ENCODE peak calls at places on chromosomes 6 and 20, in eight cellular contexts. Q is NCI-H345; B is left cardiac atrium; L is lower leg skin; S is stimulated activated effector memory CD8-positive, alpha-beta T cell treated with anti-CD3 and anti-CD28 coated beads, Interleukin-12 subunit alpha, Interleukin-12 subunit beta, amount 100 ng/mL, for 72 hours; E is NCI-H446 treated with DMSO at 0.1 percent for 48 hours; C is activated CD4-positive, alpha-beta T cell treated with anti-CD3 and anti-CD28 coated beads, Interleukin-2, amount 50 U/mL, for 24 hours; V is mammary epithelial cell. F is an unnamed sample.
A peak's percentile ranks its signal among the peaks of the same experiment; 100 is the strongest.

GRCh38 chr20:32484221-32485125 is 100.7 kb downstream of the NOL4L start:
- DNase-seq in Q (peak; percentile 57), S (peak; percentile 65), C (no peak), E (no peak), B (no peak), L (no peak), V (no peak), F (no peak)

GRCh38 chr20:49700411-49701185 is 13.1 kb downstream of the B4GALT5 start:
- DNase-seq in L (no peak), V (peak; percentile 80), C (no peak), S (no peak), Q (no peak), E (no peak), B (no peak), F (no peak)

GRCh38 chr6:133130863-133131262 is 110.3 kb upstream of the EYA4 start:
- DNase-seq in Q (no peak), E (peak; percentile 47), C (no peak), V (peak; percentile 84), L (no peak), B (peak; percentile 77), S (no peak), F (peak; percentile 70)

GRCh38 chr20:47102629-47103028 is 208.0 kb downstream of the EYA2 start:
- DNase-seq in B (no peak), C (no peak), V (no peak), Q (no peak), L (peak; percentile 28), S (no peak), E (no peak), F (no peak)

GRCh38 chr6:134802426-134803058 is 147.4 kb downstream of the ALDH8A1 start:
- DNase-seq in E (no peak), V (peak; percentile 36), S (no peak), L (no peak), Q (no peak), C (no peak), B (no peak), F (no peak)

GRCh38 chr6:117194978-117195377 is 70.4 kb upstream of the VGLL2 start:
- DNase-seq in C (no peak), L (no peak), V (no peak), E (no peak), S (no peak), Q (no peak), B (no peak), F (no peak)

GRCh38 chr20:57772349-57772964 is 62.6 kb upstream of the PMEPA1 start:
- DNase-seq in C (peak; percentile 3), V (peak; percentile 85), S (no peak), L (peak; percentile 59), E (peak; percentile 11), Q (no peak), B (no peak), F (peak; percentile 68)

GRCh38 chr20:16491277-16491912 is 81.9 kb downstream of the KIF16B start:
- DNase-seq in B (peak; percentile 21), S (no peak), C (no peak), V (no peak), Q (no peak), E (peak; percentile 24), L (no peak), F (no peak)

GRCh38 chr6:131459005-131459404 is 114.0 kb upstream of the ARG1 start:
- DNase-seq in Q (no peak), B (no peak), C (no peak), V (no peak), S (no peak), E (no peak), L (no peak), F (no peak)

GRCh38 chr20:17650301-17650761 is 31.7 kb downstream of the RRBP1 start:
- DNase-seq in L (no peak), C (no peak), E (no peak), Q (no peak), S (no peak), B (peak; percentile 19), V (no peak), F (no peak)

GRCh38 chr6:97669191-97669651 is 386.2 kb upstream of the MMS22L start:
- DNase-seq in L (no peak), V (no peak), C (no peak), S (no peak), E (no peak), B (peak; percentile 43), Q (peak; percentile 46), F (no peak)

GRCh38 chr6:118940770-118941169 is 5.8 kb upstream of the MCM9 start:
- DNase-seq in Q (no peak), V (no peak), E (no peak), S (no peak), C (no peak), B (no peak), L (no peak), F (no peak)

GRCh38 chr6:87198496-87198895 is 43.1 kb downstream of the ZNF292 start:
- DNase-seq in S (no peak), C (no peak), B (no peak), Q (no peak), V (no peak), L (no peak), E (no peak), F (no peak)

GRCh38 chr6:169292340-169293124 is 38.9 kb upstream of the THBS2 start:
- DNase-seq in Q (peak; percentile 4), C (no peak), S (no peak), V (peak; percentile 91), L (peak; percentile 92), B (peak; percentile 41), E (no peak), F (peak; percentile 66)

F was measured in epithelial cell of prostate.